ENCODE peak calls at places on chromosomes 13 and 19, in eight cellular contexts. E, U, O, M, H, P, V and F are unnamed samples.

GRCh38 chr19:34482380-34483250 is 1.1 kb downstream of the WTIP start:
- DNase-seq in E (no peak), U (no peak), O (no peak), M (peak; percentile 30), H (no peak), P (no peak), V (no peak), F (no peak)

GRCh38 chr19:50326101-50326664 is 3.0 kb downstream of the KCNC3 start:
- DNase-seq in E (no peak), U (no peak), O (no peak), M (no peak), H (no peak), P (peak; percentile 69), V (no peak), F (no peak)

GRCh38 chr19:38781058-38781457 is 7.7 kb upstream of the LGALS7 start:
- DNase-seq in E (no peak), U (no peak), O (no peak), M (no peak), H (peak; percentile 68), P (no peak), V (no peak), F (no peak)

GRCh38 chr19:28296506-28296905 is 916.4 kb downstream of the UQCRFS1 start:
- DNase-seq in E (no peak), U (no peak), O (no peak), M (no peak), H (no peak), P (no peak), V (no peak), F (no peak)

GRCh38 chr13:64688893-64689677 is 2541.1 kb downstream of the PCDH9 start:
- DNase-seq in E (no peak), U (no peak), O (no peak), M (no peak), H (no peak), P (no peak), V (no peak), F (no peak)

GRCh38 chr13:21348771-21349170 is 110.3 kb downstream of the ZDHHC20 start:
- DNase-seq in E (no peak), U (no peak), O (no peak), M (no peak), H (no peak), P (no peak), V (no peak), F (no peak)

GRCh38 chr13:112060899-112061366 is 6.0 kb upstream of the SOX1 start:
- DNase-seq in E (no peak), U (no peak), O (no peak), M (no peak), H (no peak), P (no peak), V (no peak), F (no peak)

GRCh38 chr13:67971291-67971690 is 741.2 kb upstream of the PCDH9 start:
- DNase-seq in E (no peak), U (no peak), O (no peak), M (no peak), H (no peak), P (no peak), V (no peak), F (no peak)

GRCh38 chr13:41588899-41589298 is 131.5 kb downstream of the RGCC start:
- DNase-seq in E (no peak), U (no peak), O (no peak), M (peak; percentile 37), H (peak; percentile 41), P (no peak), V (no peak), F (peak; percentile 8)

GRCh38 chr13:80862466-80862865 is 521.5 kb upstream of the SPRY2 start:
- DNase-seq in E (no peak), U (no peak), O (no peak), M (no peak), H (no peak), P (no peak), V (no peak), F (no peak)

GRCh38 chr13:93268327-93269028 is 41.9 kb downstream of the GPC6 start:
- DNase-seq in E (no peak), U (no peak), O (no peak), M (no peak), H (no peak), P (no peak), V (no peak), F (no peak)

GRCh38 chr19:1027953-1028902 is 1.8 kb downstream of the CNN2 start:
- DNase-seq in E (peak; percentile 88), U (no peak), O (peak; percentile 78), M (peak; percentile 47), H (peak; percentile 82), P (peak; percentile 95), V (peak; percentile 80), F (peak; percentile 52)

GRCh38 chr13:20652946-20653345 is 50.6 kb upstream of the IL17D start:
- DNase-seq in E (no peak), U (no peak), O (no peak), M (no peak), H (no peak), P (no peak), V (no peak), F (no peak)

GRCh38 chr13:30752201-30752797 is 17.0 kb downstream of the ALOX5AP start:
- DNase-seq in E (no peak), U (no peak), O (no peak), M (no peak), H (no peak), P (no peak), V (no peak), F (no peak)

GRCh38 chr13:32883501-32883900 is 132.7 kb upstream of the KL start:
- DNase-seq in E (no peak), U (no peak), O (no peak), M (no peak), H (no peak), P (no peak), V (no peak), F (no peak)

GRCh38 chr13:57627663-57628062 is 3.9 kb upstream of the PCDH17 start:
- DNase-seq in E (no peak), U (no peak), O (no peak), M (peak; percentile 51), H (peak; percentile 23), P (no peak), V (no peak), F (no peak)

GRCh38 chr19:54804101-54804500 is 691 bp downstream of the KIR2DL4 start:
- DNase-seq in E (no peak), U (no peak), O (no peak), M (no peak), H (no peak), P (no peak), V (no peak), F (no peak)

GRCh38 chr19:12841094-12841493 is 2.8 kb downstream of the MAST1 start:
- DNase-seq in E (no peak), U (no peak), O (no peak), M (no peak), H (peak; percentile 79), P (no peak), V (no peak), F (no peak)

GRCh38 chr13:71751074-71751473 is 115.9 kb downstream of the DACH1 start:
- DNase-seq in E (no peak), U (no peak), O (no peak), M (no peak), H (no peak), P (no peak), V (no peak), F (no peak)

GRCh38 chr13:33865945-33866344 is 48.0 kb downstream of the RFC3 start:
- DNase-seq in E (no peak), U (peak; percentile 37), O (no peak), M (no peak), H (no peak), P (no peak), V (no peak), F (no peak)

GRCh38 chr19:23904406-23904805 is 10.3 kb upstream of the ZNF726 start:
- DNase-seq in E (no peak), U (no peak), O (no peak), M (no peak), H (no peak), P (no peak), V (no peak), F (no peak)
- TF ChIP-seq POLR2A in E (no peak), U (no peak), O (no peak), M (no peak), H (no peak), P (no peak), V (no peak), F (no peak)

GRCh38 chr19:5079410-5079774 is 110.5 kb downstream of the KDM4B start:
- DNase-seq in E (no peak), U (no peak), O (no peak), M (no peak), H (no peak), P (no peak), V (no peak), F (no peak)
- TF ChIP-seq POLR2AphosphoS5 in E (no peak), U (no peak), O (no peak), M (no peak), H (no peak), P (no peak), V (no peak), F (no peak)

DNA sequence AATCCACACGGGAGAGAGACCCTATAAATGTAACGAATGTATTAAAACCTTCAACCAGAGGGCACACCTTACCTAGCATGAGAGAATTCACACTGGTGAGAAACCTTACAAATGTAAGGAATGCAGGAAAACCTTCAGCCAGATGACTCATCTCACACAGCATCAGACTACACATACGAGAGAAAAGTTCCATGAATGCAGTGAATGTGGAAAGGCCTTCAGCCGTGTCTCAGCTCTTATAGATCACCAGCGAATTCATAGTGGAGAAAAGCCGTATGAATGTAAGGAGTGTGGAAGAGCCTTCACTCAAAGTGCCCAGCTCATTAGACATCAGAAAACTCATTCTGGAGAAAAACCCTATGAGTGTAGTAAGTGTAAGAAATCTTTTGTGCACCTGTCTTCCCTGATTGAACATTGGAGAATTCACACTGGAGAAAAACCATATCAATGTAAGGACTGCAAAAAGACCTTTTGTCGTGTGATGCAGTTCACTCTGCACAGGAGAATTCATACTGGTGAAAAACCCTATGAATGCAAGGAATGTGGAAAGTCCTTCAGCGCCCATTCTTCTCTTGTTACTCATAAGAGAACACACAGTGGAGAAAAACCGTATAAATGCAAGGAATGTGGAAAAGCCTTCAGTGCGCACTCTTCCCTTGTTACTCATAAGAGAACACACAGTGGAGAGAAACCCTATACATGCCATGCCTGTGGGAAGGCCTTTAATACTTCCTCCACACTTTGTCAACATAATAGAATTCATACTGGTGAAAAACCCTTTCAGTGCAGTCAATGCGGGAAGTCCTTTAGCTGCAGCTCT is 16.0 kb downstream of the ZNF582 start:
- DNase-seq in E (no peak), U (no peak), O (no peak), M (no peak), H (no peak), P (no peak), V (no peak), F (no peak)
- H3K9me3 ChIP-seq in E (peaks cover 45% of the 10 kb centered on the region), U (peaks cover 12% of the 10 kb centered on the region), O (peaks cover 76% of the 10 kb centered on the region), M (peaks cover 4% of the 10 kb centered on the region), H (peaks cover 17% of the 10 kb centered on the region), P (peaks cover 62% of the 10 kb centered on the region), V (peaks cover 100% of the 10 kb centered on the region), F (peaks cover 10% of the 10 kb centered on the region)

GRCh38 chr13:110001622-110002275 is 215.4 kb upstream of the IRS2 start:
- DNase-seq in E (no peak), U (no peak), O (no peak), M (no peak), H (no peak), P (no peak), V (no peak), F (no peak)
- TF ChIP-seq POLR2A in E (no peak), U (no peak), O (no peak), M (no peak), H (no peak), P (no peak), V (no peak), F (no peak)